ENCODE peak calls at places on chromosomes 2 and 18, in four cellular contexts. One of them, this sample, is unnamed.

GRCh38 chr2:78739282-78739681 is 286.2 kb upstream of the REG3G start:
- DNase-seq in GM06990: no peak
- DNase-seq in stimulated activated naive CD8-positive, alpha-beta T cell treated with anti-CD3 and anti-CD28 coated beads, Interleukin-15, Interleukin-2, amounts not matched to agents 100 U/mL and 50 U/mL, for 24 hours: no peak
- DNase-seq in fibroblast of gingiva: no peak
- DNase-seq in this sample: no peak

GRCh38 chr2:75089471-75089870 is 109.8 kb downstream of the TACR1 start:
- DNase-seq in fibroblast of gingiva: no peak
- DNase-seq in stimulated activated naive CD8-positive, alpha-beta T cell treated with anti-CD3 and anti-CD28 coated beads, Interleukin-15, Interleukin-2, amounts not matched to agents 100 U/mL and 50 U/mL, for 24 hours: no peak
- DNase-seq in GM06990: no peak
- DNase-seq in this sample: no peak

GRCh38 chr2:55732854-55733253 is 39.2 kb upstream of the PNPT1 start:
- DNase-seq in GM06990: no peak
- DNase-seq in stimulated activated naive CD8-positive, alpha-beta T cell treated with anti-CD3 and anti-CD28 coated beads, Interleukin-15, Interleukin-2, amounts not matched to agents 100 U/mL and 50 U/mL, for 24 hours: no peak
- DNase-seq in fibroblast of gingiva: peak
- DNase-seq in this sample: no peak

GRCh38 chr2:7427293-7428060 is 510.3 kb downstream of the RNF144A start:
- DNase-seq in GM06990: peak
- DNase-seq in fibroblast of gingiva: peak
- DNase-seq in stimulated activated naive CD8-positive, alpha-beta T cell treated with anti-CD3 and anti-CD28 coated beads, Interleukin-15, Interleukin-2, amounts not matched to agents 100 U/mL and 50 U/mL, for 24 hours: no peak
- DNase-seq in this sample: peak

GRCh38 chr2:71602581-71602980 is 149.2 kb downstream of the DYSF start:
- DNase-seq in stimulated activated naive CD8-positive, alpha-beta T cell treated with anti-CD3 and anti-CD28 coated beads, Interleukin-15, Interleukin-2, amounts not matched to agents 100 U/mL and 50 U/mL, for 24 hours: no peak
- DNase-seq in GM06990: no peak
- DNase-seq in fibroblast of gingiva: no peak
- DNase-seq in this sample: no peak

GRCh38 chr2:219962089-219962488 is 334.7 kb downstream of the SLC4A3 start:
- DNase-seq in fibroblast of gingiva: no peak
- DNase-seq in GM06990: no peak
- DNase-seq in stimulated activated naive CD8-positive, alpha-beta T cell treated with anti-CD3 and anti-CD28 coated beads, Interleukin-15, Interleukin-2, amounts not matched to agents 100 U/mL and 50 U/mL, for 24 hours: no peak
- DNase-seq in this sample: no peak

GRCh38 chr2:9373505-9373904 is 49.8 kb downstream of the ITGB1BP1 start:
- DNase-seq in fibroblast of gingiva: no peak
- DNase-seq in stimulated activated naive CD8-positive, alpha-beta T cell treated with anti-CD3 and anti-CD28 coated beads, Interleukin-15, Interleukin-2, amounts not matched to agents 100 U/mL and 50 U/mL, for 24 hours: no peak
- DNase-seq in GM06990: no peak
- DNase-seq in this sample: no peak

GRCh38 chr2:97698530-97698929 is 14.8 kb upstream of the ZAP70 start:
- DNase-seq in fibroblast of gingiva: no peak
- DNase-seq in stimulated activated naive CD8-positive, alpha-beta T cell treated with anti-CD3 and anti-CD28 coated beads, Interleukin-15, Interleukin-2, amounts not matched to agents 100 U/mL and 50 U/mL, for 24 hours: no peak
- DNase-seq in GM06990: no peak
- DNase-seq in this sample: no peak

GRCh38 chr18:72107647-72108046 is 436.5 kb downstream of the CBLN2 start:
- DNase-seq in fibroblast of gingiva: peak
- DNase-seq in stimulated activated naive CD8-positive, alpha-beta T cell treated with anti-CD3 and anti-CD28 coated beads, Interleukin-15, Interleukin-2, amounts not matched to agents 100 U/mL and 50 U/mL, for 24 hours: no peak
- DNase-seq in GM06990: no peak
- DNase-seq in this sample: no peak

GRCh38 chr2:8259106-8259840 is 422.6 kb upstream of the ID2 start:
- DNase-seq in GM06990: no peak
- DNase-seq in stimulated activated naive CD8-positive, alpha-beta T cell treated with anti-CD3 and anti-CD28 coated beads, Interleukin-15, Interleukin-2, amounts not matched to agents 100 U/mL and 50 U/mL, for 24 hours: no peak
- DNase-seq in fibroblast of gingiva: no peak
- DNase-seq in this sample: no peak

GRCh38 chr18:46152436-46152807 is 48.2 kb downstream of the HAUS1 start:
- DNase-seq in stimulated activated naive CD8-positive, alpha-beta T cell treated with anti-CD3 and anti-CD28 coated beads, Interleukin-15, Interleukin-2, amounts not matched to agents 100 U/mL and 50 U/mL, for 24 hours: no peak
- DNase-seq in fibroblast of gingiva: peak
- DNase-seq in GM06990: no peak
- DNase-seq in this sample: peak

GRCh38 chr2:240322991-240323390 is 112.5 kb upstream of the GPC1 start:
- DNase-seq in stimulated activated naive CD8-positive, alpha-beta T cell treated with anti-CD3 and anti-CD28 coated beads, Interleukin-15, Interleukin-2, amounts not matched to agents 100 U/mL and 50 U/mL, for 24 hours: no peak
- DNase-seq in fibroblast of gingiva: no peak
- DNase-seq in GM06990: no peak
- DNase-seq in this sample: no peak

GRCh38 chr18:3442894-3443293 is 7.1 kb upstream of the TGIF1 start:
- DNase-seq in GM06990: no peak
- DNase-seq in stimulated activated naive CD8-positive, alpha-beta T cell treated with anti-CD3 and anti-CD28 coated beads, Interleukin-15, Interleukin-2, amounts not matched to agents 100 U/mL and 50 U/mL, for 24 hours: no peak
- DNase-seq in fibroblast of gingiva: no peak
- DNase-seq in this sample: no peak

GRCh38 chr2:20745924-20746555 is 76.9 kb downstream of the LDAH start:
- DNase-seq in GM06990: no peak
- DNase-seq in stimulated activated naive CD8-positive, alpha-beta T cell treated with anti-CD3 and anti-CD28 coated beads, Interleukin-15, Interleukin-2, amounts not matched to agents 100 U/mL and 50 U/mL, for 24 hours: no peak
- DNase-seq in fibroblast of gingiva: no peak
- DNase-seq in this sample: no peak

GRCh38 chr2:190217616-190218015 is 102.0 kb downstream of the HIBCH start:
- DNase-seq in stimulated activated naive CD8-positive, alpha-beta T cell treated with anti-CD3 and anti-CD28 coated beads, Interleukin-15, Interleukin-2, amounts not matched to agents 100 U/mL and 50 U/mL, for 24 hours: no peak
- DNase-seq in fibroblast of gingiva: no peak
- DNase-seq in GM06990: no peak
- DNase-seq in this sample: no peak

GRCh38 chr2:112942654-112943002 is 31.7 kb downstream of the IL37 start:
- DNase-seq in GM06990: no peak
- DNase-seq in fibroblast of gingiva: no peak
- DNase-seq in stimulated activated naive CD8-positive, alpha-beta T cell treated with anti-CD3 and anti-CD28 coated beads, Interleukin-15, Interleukin-2, amounts not matched to agents 100 U/mL and 50 U/mL, for 24 hours: no peak
- DNase-seq in this sample: peak

GRCh38 chr2:175744000-175744399 is 258.1 kb downstream of the LNPK start:
- DNase-seq in stimulated activated naive CD8-positive, alpha-beta T cell treated with anti-CD3 and anti-CD28 coated beads, Interleukin-15, Interleukin-2, amounts not matched to agents 100 U/mL and 50 U/mL, for 24 hours: no peak
- DNase-seq in fibroblast of gingiva: no peak
- DNase-seq in GM06990: no peak
- DNase-seq in this sample: no peak

GRCh38 chr2:229392214-229392613 is 121.1 kb upstream of the PID1 start:
- DNase-seq in GM06990: no peak
- DNase-seq in stimulated activated naive CD8-positive, alpha-beta T cell treated with anti-CD3 and anti-CD28 coated beads, Interleukin-15, Interleukin-2, amounts not matched to agents 100 U/mL and 50 U/mL, for 24 hours: no peak
- DNase-seq in fibroblast of gingiva: peak
- DNase-seq in this sample: no peak

This sample was measured in mammary epithelial cell.